ENCODE peak calls at places on chromosomes 11 and 22, in seven cellular contexts. W is kidney, K is gastrocnemius medialis, J is HCT116, H is pancreas, Z is AG04450, P is psoas muscle. Q is an unnamed sample.

GRCh38 chr11:72848846-72849466 is 34.7 kb downstream of the ATG16L2 start:
- DNase-seq in K (no peak), Z (no peak), H (no peak), W (no peak), J (no peak), P (no peak), Q (no peak)

GRCh38 chr11:114256898-114257286 is 39.3 kb upstream of the NNMT start:
- DNase-seq in P (no peak), W (no peak), J (no peak), H (no peak), K (peak; percentile 77), Z (no peak), Q (no peak)

GRCh38 chr11:60950933-60951610 is 904 bp downstream of the SLC15A3 start:
- DNase-seq in J (no peak), Z (no peak), H (no peak), K (no peak), P (peak; percentile 35), W (peak; percentile 82), Q (no peak)

GRCh38 chr11:87477321-87477720 is 439.6 kb downstream of the TMEM135 start:
- DNase-seq in P (no peak), J (no peak), K (no peak), H (no peak), W (no peak), Z (no peak), Q (no peak)

GRCh38 chr22:27019827-27020226 is 362.4 kb downstream of the MIAT start:
- DNase-seq in Z (no peak), H (no peak), J (no peak), W (no peak), K (no peak), P (no peak), Q (no peak)

GRCh38 chr22:29503811-29504372 is 23.9 kb downstream of the NEFH start:
- DNase-seq in W (no peak), K (peak; percentile 36), H (no peak), J (no peak), Z (peak; percentile 63), P (peak; percentile 48), Q (no peak)

GRCh38 chr11:120547871-120548681 is 36.5 kb downstream of the GRIK4 start:
- DNase-seq in W (peak; percentile 97), Z (peak; percentile 93), H (peak; percentile 98), P (peak; percentile 88), K (peak; percentile 85), J (peak; percentile 75), Q (peak; percentile 89)

GRCh38 chr11:25159341-25159740 is 662.5 kb downstream of the LUZP2 start:
- DNase-seq in H (no peak), K (no peak), P (no peak), J (no peak), W (no peak), Z (no peak), Q (no peak)

GRCh38 chr11:67202045-67202444 is 64.2 kb upstream of the GRK2 start:
- DNase-seq in H (no peak), J (no peak), Z (no peak), P (no peak), W (no peak), K (no peak), Q (no peak)

GRCh38 chr22:42919199-42919598 is 62.1 kb upstream of the ARFGAP3 start:
- DNase-seq in K (peak; percentile 65), P (no peak), W (no peak), Z (no peak), J (peak; percentile 42), H (no peak), Q (no peak)

GRCh38 chr11:43687120-43687791 is 6.7 kb downstream of the HSD17B12 start:
- DNase-seq in H (no peak), Z (no peak), P (peak; percentile 34), W (peak; percentile 62), J (no peak), K (peak; percentile 82), Q (peak; percentile 63)

GRCh38 chr11:122103366-122103765 is 12.6 kb downstream of the BLID start:
- DNase-seq in P (no peak), H (no peak), J (no peak), K (no peak), Z (no peak), W (no peak), Q (no peak)

GRCh38 chr11:111416231-111416960 is 37.3 kb upstream of the POU2AF1 start:
- DNase-seq in W (no peak), Z (no peak), P (no peak), K (no peak), J (no peak), H (no peak), Q (no peak)

GRCh38 chr11:120352405-120352804 is 16.2 kb downstream of the ARHGEF12 start:
- DNase-seq in P (no peak), W (no peak), H (no peak), J (no peak), Z (no peak), K (no peak), Q (no peak)

GRCh38 chr11:30342736-30343166 is 19.8 kb downstream of the ARL14EP start:
- DNase-seq in H (no peak), W (no peak), K (no peak), Z (no peak), P (no peak), J (no peak), Q (no peak)

GRCh38 chr11:113705871-113706654 is at the start of gene TMPRSS5:
- DNase-seq in P (no peak), H (no peak), W (no peak), J (no peak), K (no peak), Z (no peak), Q (no peak)

GRCh38 chr11:34050536-34050935 is 995 bp upstream of the CAPRIN1 start:
- DNase-seq in P (no peak), H (no peak), W (no peak), J (no peak), Z (no peak), K (no peak), Q (peak; percentile 22)

GRCh38 chr22:20071524-20071972 is 8.5 kb upstream of the DGCR8 start:
- DNase-seq in K (no peak), Z (no peak), P (no peak), J (no peak), W (peak; percentile 0), H (no peak), Q (no peak)

DNA sequence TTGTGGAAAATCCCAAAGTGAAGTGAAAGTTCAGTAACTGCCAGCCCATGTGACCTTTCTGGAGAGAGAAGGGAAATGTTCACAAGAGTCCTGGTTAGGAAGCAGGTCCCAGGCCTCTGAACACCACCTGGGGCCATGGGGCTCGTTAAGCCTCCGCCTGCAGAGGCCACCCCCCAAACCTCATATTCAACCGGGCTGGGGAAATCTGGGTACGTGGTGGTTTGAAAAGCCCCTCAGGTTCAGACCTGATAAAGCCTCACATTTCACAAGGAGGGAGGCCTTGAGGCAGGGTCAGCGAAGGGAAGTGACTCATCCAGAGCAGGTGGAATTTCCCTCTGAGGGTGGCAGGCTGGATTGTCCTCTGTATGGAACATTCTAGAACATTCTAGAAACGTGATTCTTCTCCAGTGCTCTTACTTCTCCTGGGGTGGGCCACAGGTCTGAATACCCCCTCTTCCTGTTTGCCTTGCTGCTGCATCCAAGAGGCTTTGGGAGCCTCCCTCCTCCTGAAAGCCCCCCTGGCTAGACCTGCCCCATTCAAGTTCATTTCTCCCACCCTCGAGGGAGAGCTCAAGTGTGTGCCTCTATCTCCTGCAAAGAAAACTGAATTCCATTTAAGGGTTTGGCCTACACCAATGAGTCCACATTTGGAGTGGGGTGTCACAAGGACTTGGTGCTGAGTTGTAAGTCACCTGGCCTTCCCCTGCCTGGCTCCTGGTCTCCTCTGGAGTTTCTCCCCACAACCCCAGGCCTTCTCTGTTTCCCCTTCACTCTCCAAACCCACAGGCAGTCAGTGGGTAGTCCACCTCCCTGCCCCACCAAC is 6.3 kb downstream of the FXYD2 start:
- DNase-seq in J (no peak), H (no peak), Z (no peak), P (no peak), K (no peak), W (peak; percentile 84), Q (no peak)
- TF ChIP-seq CTCF in J (no peak), H (no peak), Z (no peak), P (no peak), K (no peak), W (no peak), Q (no peak)

GRCh38 chr22:47408409-47408808 is 646.0 kb downstream of the TBC1D22A start:
- DNase-seq in P (no peak), J (no peak), Z (no peak), W (peak; percentile 53), H (no peak), K (no peak), Q (no peak)

GRCh38 chr22:47409501-47410275 is 647.2 kb downstream of the TBC1D22A start:
- DNase-seq in J (no peak), K (no peak), P (no peak), H (no peak), W (peak; percentile 54), Z (no peak), Q (no peak)

GRCh38 chr22:47406180-47406723 is 643.8 kb downstream of the TBC1D22A start:
- DNase-seq in K (no peak), W (peak; percentile 41), P (no peak), J (no peak), Z (no peak), H (no peak), Q (no peak)

GRCh38 chr22:47407626-47408025 is 645.2 kb downstream of the TBC1D22A start:
- DNase-seq in H (no peak), K (no peak), P (no peak), W (peak; percentile 37), J (no peak), Z (no peak), Q (no peak)

DNA sequence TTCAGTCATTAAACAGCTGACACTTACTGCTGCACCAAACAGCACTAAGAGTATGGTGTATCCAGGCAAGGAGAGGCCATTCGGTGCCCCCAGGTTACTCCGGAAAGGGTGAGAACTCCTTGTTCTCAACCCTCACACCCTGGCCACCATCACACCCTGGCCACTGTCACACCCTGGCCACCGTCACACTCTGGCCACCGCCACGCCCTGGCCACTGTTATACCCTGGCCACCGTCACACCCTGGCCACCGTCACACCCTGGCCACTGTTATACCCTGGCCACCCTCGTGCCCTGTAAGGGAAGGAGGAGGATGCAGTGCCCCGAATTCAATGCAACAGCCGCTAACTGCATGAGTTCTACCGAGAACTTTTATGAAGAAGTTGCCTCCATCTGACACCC is 644.4 kb downstream of the TBC1D22A start:
- DNase-seq in H (no peak), W (peak; percentile 18), K (no peak), Z (no peak), P (no peak), J (no peak), Q (no peak)
- H3K9me3 ChIP-seq in H (no peaks in the 10 kb centered on the region), W (no peaks in the 10 kb centered on the region), K (no peaks in the 10 kb centered on the region), Z (peaks cover 8% of the 10 kb centered on the region), P (no peaks in the 10 kb centered on the region), J (no peaks in the 10 kb centered on the region), Q (no peaks in the 10 kb centered on the region)

DNA sequence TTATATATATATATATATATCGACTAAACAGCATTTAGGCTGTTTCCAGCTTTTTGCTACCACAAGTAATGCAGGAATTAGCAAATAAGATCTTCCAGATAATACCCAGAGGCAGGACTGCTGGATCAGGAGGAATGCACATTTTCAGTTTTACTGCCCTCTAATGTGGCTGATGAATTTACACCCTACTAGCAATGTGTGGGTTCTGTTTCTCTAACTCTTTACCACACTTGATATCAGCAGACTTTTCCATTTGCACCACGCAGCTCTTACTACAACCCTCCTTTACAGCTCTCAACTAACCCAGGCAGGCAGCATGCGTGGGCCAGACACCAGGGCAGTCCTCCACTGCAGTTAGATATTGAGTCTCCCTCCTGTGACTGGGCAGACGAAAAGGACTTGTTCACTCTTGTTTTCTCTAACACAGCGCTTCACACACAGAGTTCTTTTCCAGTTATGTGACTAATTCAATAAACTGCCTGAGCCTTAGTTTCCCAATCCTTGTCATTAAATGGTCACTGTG is 67.7 kb downstream of the IGLL5 start:
- DNase-seq in W (no peak), H (no peak), Z (no peak), P (no peak), K (no peak), J (no peak), Q (no peak)
- H3K27ac ChIP-seq in W (no peak overlapping the region), H (no peak overlapping the region), Z (no peak overlapping the region), P (no peak overlapping the region), K (no peak overlapping the region), J (no peak overlapping the region), Q (no peak overlapping the region)

GRCh38 chr22:24128631-24129601 is 52.4 kb upstream of the SUSD2 start:
- DNase-seq in J (no peak), Z (no peak), P (no peak), W (no peak), K (no peak), H (peak; percentile 46), Q (no peak)
- TF ChIP-seq CTCF in J (no peak), Z (no peak), P (no peak), W (no peak), K (no peak), H (no peak), Q (no peak)